ENCODE peak calls at places on chromosomes 5 and 9, in five cellular contexts. One of them, this sample, is unnamed.
A peak's percentile ranks its signal among the peaks of the same experiment; 100 is the strongest.

GRCh38 chr9:89606049-89606481 is 1.3 kb downstream of the GADD45G start:
- DNase-seq in cardiac fibroblast: peak; percentile 77
- DNase-seq in HTR-8/SVneo: peak; percentile 19
- DNase-seq in AG04450: peak; percentile 11
- DNase-seq in AG08396: peak; percentile 89
- DNase-seq in this sample: peak; percentile 46

GRCh38 chr9:137276757-137277328 is 683 bp upstream of the TOR4A start:
- DNase-seq in cardiac fibroblast: peak; percentile 87
- DNase-seq in HTR-8/SVneo: no peak
- DNase-seq in AG04450: no peak
- DNase-seq in AG08396: peak; percentile 84
- DNase-seq in this sample: no peak

GRCh38 chr9:95993342-95993741 is 117.9 kb downstream of the ERCC6L2 start:
- DNase-seq in cardiac fibroblast: no peak
- DNase-seq in HTR-8/SVneo: no peak
- DNase-seq in AG04450: no peak
- DNase-seq in AG08396: no peak
- DNase-seq in this sample: no peak

GRCh38 chr5:146345240-146345577 is 6.6 kb downstream of the POU4F3 start:
- DNase-seq in cardiac fibroblast: no peak
- DNase-seq in HTR-8/SVneo: no peak
- DNase-seq in AG04450: no peak
- DNase-seq in AG08396: no peak
- DNase-seq in this sample: no peak

GRCh38 chr9:36995927-36996471 is 38.1 kb downstream of the PAX5 start:
- DNase-seq in cardiac fibroblast: peak; percentile 74
- DNase-seq in HTR-8/SVneo: peak; percentile 71
- DNase-seq in AG04450: peak; percentile 15
- DNase-seq in AG08396: peak; percentile 80
- DNase-seq in this sample: no peak

GRCh38 chr5:45385321-45386058 is 310.7 kb downstream of the HCN1 start:
- DNase-seq in cardiac fibroblast: peak; percentile 44
- DNase-seq in HTR-8/SVneo: peak; percentile 61
- DNase-seq in AG04450: no peak
- DNase-seq in AG08396: peak; percentile 8
- DNase-seq in this sample: no peak

GRCh38 chr5:56814963-56815656 is at the start of gene MAP3K1:
- DNase-seq in cardiac fibroblast: peak; percentile 76
- DNase-seq in HTR-8/SVneo: peak; percentile 76
- DNase-seq in AG04450: no peak
- DNase-seq in AG08396: peak; percentile 94
- DNase-seq in this sample: peak; percentile 9

GRCh38 chr5:171630047-171630669 is 155.5 kb upstream of the SMIM23 start:
- DNase-seq in cardiac fibroblast: peak; percentile 50
- DNase-seq in HTR-8/SVneo: peak; percentile 80
- DNase-seq in AG04450: peak; percentile 11
- DNase-seq in AG08396: peak; percentile 76
- DNase-seq in this sample: peak; percentile 15

GRCh38 chr5:80182802-80183645 is 72.8 kb downstream of the SERINC5 start:
- DNase-seq in cardiac fibroblast: no peak
- DNase-seq in HTR-8/SVneo: no peak
- DNase-seq in AG04450: no peak
- DNase-seq in AG08396: no peak
- DNase-seq in this sample: no peak

GRCh38 chr5:52898961-52899680 is 90.0 kb upstream of the ITGA2 start:
- DNase-seq in cardiac fibroblast: no peak
- DNase-seq in HTR-8/SVneo: no peak
- DNase-seq in AG04450: no peak
- DNase-seq in AG08396: no peak
- DNase-seq in this sample: no peak

GRCh38 chr5:176776141-176776865 is 34.1 kb upstream of the UNC5A start:
- DNase-seq in cardiac fibroblast: no peak
- DNase-seq in HTR-8/SVneo: no peak
- DNase-seq in AG04450: no peak
- DNase-seq in AG08396: no peak
- DNase-seq in this sample: no peak

GRCh38 chr5:95731571-95732554 is 727 bp downstream of the RHOBTB3 start:
- DNase-seq in cardiac fibroblast: peak; percentile 49
- DNase-seq in HTR-8/SVneo: no peak
- DNase-seq in AG04450: no peak
- DNase-seq in AG08396: no peak
- DNase-seq in this sample: no peak

GRCh38 chr9:129457325-129457779 is 163.5 kb downstream of the C9orf50 start:
- DNase-seq in cardiac fibroblast: no peak
- DNase-seq in HTR-8/SVneo: no peak
- DNase-seq in AG04450: no peak
- DNase-seq in AG08396: no peak
- DNase-seq in this sample: no peak